ENCODE peak calls at places on chromosomes 3 and 15, in seven cellular contexts. One of them, this sample, is unnamed.

GRCh38 chr3:195855471-195856409 is 44.0 kb upstream of the MUC4 start:
- DNase-seq in upper lobe of right lung: no peak
- DNase-seq in stomach: no peak
- DNase-seq in Caco-2: no peak
- DNase-seq in neuronal stem cell: no peak
- DNase-seq in tibial artery: no peak
- DNase-seq in mesendoderm: no peak
- DNase-seq in this sample: peak; percentile 62

GRCh38 chr15:45648521-45649200 is 13.8 kb downstream of the SQOR start:
- DNase-seq in upper lobe of right lung: no peak
- DNase-seq in stomach: peak; percentile 67
- DNase-seq in Caco-2: peak; percentile 36
- DNase-seq in neuronal stem cell: no peak
- DNase-seq in tibial artery: no peak
- DNase-seq in mesendoderm: no peak
- DNase-seq in this sample: no peak

GRCh38 chr3:73086071-73086494 is 24.6 kb downstream of the EBLN2 start:
- DNase-seq in upper lobe of right lung: no peak
- DNase-seq in stomach: peak; percentile 48
- DNase-seq in Caco-2: peak; percentile 59
- DNase-seq in neuronal stem cell: peak; percentile 35
- DNase-seq in tibial artery: no peak
- DNase-seq in mesendoderm: peak; percentile 38
- DNase-seq in this sample: peak; percentile 66

GRCh38 chr15:90906181-90906849 is 3.2 kb downstream of the MAN2A2 start:
- DNase-seq in upper lobe of right lung: no peak
- DNase-seq in stomach: no peak
- DNase-seq in Caco-2: no peak
- DNase-seq in neuronal stem cell: no peak
- DNase-seq in tibial artery: no peak
- DNase-seq in mesendoderm: no peak
- DNase-seq in this sample: no peak

GRCh38 chr15:81023483-81024264 is 23.0 kb downstream of the TLNRD1 start:
- DNase-seq in upper lobe of right lung: peak; percentile 82
- DNase-seq in stomach: no peak
- DNase-seq in Caco-2: no peak
- DNase-seq in neuronal stem cell: no peak
- DNase-seq in tibial artery: peak; percentile 89
- DNase-seq in mesendoderm: peak; percentile 24
- DNase-seq in this sample: no peak

GRCh38 chr15:71294636-71295241 is 179.5 kb downstream of the THSD4 start:
- DNase-seq in upper lobe of right lung: no peak
- DNase-seq in stomach: no peak
- DNase-seq in Caco-2: no peak
- DNase-seq in neuronal stem cell: no peak
- DNase-seq in tibial artery: no peak
- DNase-seq in mesendoderm: no peak
- DNase-seq in this sample: no peak

GRCh38 chr3:136675150-136675858 is 76.9 kb downstream of the STAG1 start:
- DNase-seq in upper lobe of right lung: no peak
- DNase-seq in stomach: no peak
- DNase-seq in Caco-2: no peak
- DNase-seq in neuronal stem cell: no peak
- DNase-seq in tibial artery: no peak
- DNase-seq in mesendoderm: no peak
- DNase-seq in this sample: no peak

GRCh38 chr3:144687862-144688261 is 716.2 kb downstream of the DIPK2A start:
- DNase-seq in upper lobe of right lung: no peak
- DNase-seq in stomach: no peak
- DNase-seq in Caco-2: peak; percentile 26
- DNase-seq in neuronal stem cell: no peak
- DNase-seq in tibial artery: no peak
- DNase-seq in mesendoderm: peak; percentile 38
- DNase-seq in this sample: no peak

GRCh38 chr3:175340338-175341015 is 481.3 kb downstream of the NAALADL2 start:
- DNase-seq in upper lobe of right lung: no peak
- DNase-seq in stomach: no peak
- DNase-seq in Caco-2: no peak
- DNase-seq in neuronal stem cell: no peak
- DNase-seq in tibial artery: no peak
- DNase-seq in mesendoderm: peak; percentile 3
- DNase-seq in this sample: no peak

GRCh38 chr3:141412087-141412935 is 44.0 kb downstream of the ZBTB38 start:
- DNase-seq in upper lobe of right lung: no peak
- DNase-seq in stomach: peak; percentile 60
- DNase-seq in Caco-2: no peak
- DNase-seq in neuronal stem cell: no peak
- DNase-seq in tibial artery: peak; percentile 80
- DNase-seq in mesendoderm: peak; percentile 59
- DNase-seq in this sample: no peak

GRCh38 chr15:78691167-78691872 is 50.3 kb upstream of the CHRNB4 start:
- DNase-seq in upper lobe of right lung: no peak
- DNase-seq in stomach: peak; percentile 22
- DNase-seq in Caco-2: no peak
- DNase-seq in neuronal stem cell: no peak
- DNase-seq in tibial artery: no peak
- DNase-seq in mesendoderm: peak; percentile 16
- DNase-seq in this sample: no peak

GRCh38 chr3:146221276-146221675 is 29.6 kb downstream of the PLSCR4 start:
- DNase-seq in upper lobe of right lung: no peak
- DNase-seq in stomach: no peak
- DNase-seq in Caco-2: no peak
- DNase-seq in neuronal stem cell: no peak
- DNase-seq in tibial artery: no peak
- DNase-seq in mesendoderm: no peak
- DNase-seq in this sample: no peak

GRCh38 chr15:46166750-46167149 is 531.9 kb downstream of the SQOR start:
- DNase-seq in upper lobe of right lung: no peak
- DNase-seq in stomach: no peak
- DNase-seq in Caco-2: no peak
- DNase-seq in neuronal stem cell: no peak
- DNase-seq in tibial artery: no peak
- DNase-seq in mesendoderm: no peak
- DNase-seq in this sample: no peak

GRCh38 chr3:105040026-105040622 is 326.6 kb upstream of the ALCAM start:
- DNase-seq in upper lobe of right lung: no peak
- DNase-seq in stomach: no peak
- DNase-seq in Caco-2: no peak
- DNase-seq in neuronal stem cell: no peak
- DNase-seq in tibial artery: no peak
- DNase-seq in mesendoderm: peak; percentile 43
- DNase-seq in this sample: no peak

GRCh38 chr3:188507244-188507720 is 353.3 kb downstream of the LPP start:
- DNase-seq in upper lobe of right lung: peak; percentile 62
- DNase-seq in stomach: no peak
- DNase-seq in Caco-2: no peak
- DNase-seq in neuronal stem cell: no peak
- DNase-seq in tibial artery: no peak
- DNase-seq in mesendoderm: peak; percentile 23
- DNase-seq in this sample: peak; percentile 28

GRCh38 chr3:176359211-176359610 is 838.1 kb downstream of the TBL1XR1 start:
- DNase-seq in upper lobe of right lung: no peak
- DNase-seq in stomach: no peak
- DNase-seq in Caco-2: no peak
- DNase-seq in neuronal stem cell: no peak
- DNase-seq in tibial artery: no peak
- DNase-seq in mesendoderm: peak; percentile 19
- DNase-seq in this sample: peak; percentile 44

GRCh38 chr3:187922704-187923393 is 177.6 kb upstream of the BCL6 start:
- DNase-seq in upper lobe of right lung: no peak
- DNase-seq in stomach: no peak
- DNase-seq in Caco-2: no peak
- DNase-seq in neuronal stem cell: no peak
- DNase-seq in tibial artery: no peak
- DNase-seq in mesendoderm: no peak
- DNase-seq in this sample: no peak

GRCh38 chr3:9862391-9863235 is 17.4 kb downstream of the CIDEC start:
- DNase-seq in upper lobe of right lung: peak; percentile 80
- DNase-seq in stomach: peak; percentile 66
- DNase-seq in Caco-2: peak; percentile 41
- DNase-seq in neuronal stem cell: peak; percentile 40
- DNase-seq in tibial artery: peak; percentile 39
- DNase-seq in mesendoderm: peak; percentile 70
- DNase-seq in this sample: peak; percentile 96

GRCh38 chr15:50751394-50751793 is 14.1 kb downstream of the SPPL2A start:
- DNase-seq in upper lobe of right lung: no peak
- DNase-seq in stomach: no peak
- DNase-seq in Caco-2: no peak
- DNase-seq in neuronal stem cell: no peak
- DNase-seq in tibial artery: no peak
- DNase-seq in mesendoderm: no peak
- DNase-seq in this sample: no peak

GRCh38 chr3:9955067-9955502 is 2.9 kb upstream of the PRRT3 start:
- DNase-seq in upper lobe of right lung: no peak
- DNase-seq in stomach: peak; percentile 45
- DNase-seq in Caco-2: no peak
- DNase-seq in neuronal stem cell: no peak
- DNase-seq in tibial artery: no peak
- DNase-seq in mesendoderm: peak; percentile 46
- DNase-seq in this sample: peak; percentile 85

GRCh38 chr3:54262943-54263342 is 140.6 kb downstream of the CACNA2D3 start:
- DNase-seq in upper lobe of right lung: no peak
- DNase-seq in stomach: no peak
- DNase-seq in Caco-2: no peak
- DNase-seq in neuronal stem cell: no peak
- DNase-seq in tibial artery: no peak
- DNase-seq in mesendoderm: no peak
- DNase-seq in this sample: no peak

GRCh38 chr15:101614761-101615160 is 37.4 kb downstream of the TM2D3 start:
- DNase-seq in upper lobe of right lung: no peak
- DNase-seq in stomach: no peak
- DNase-seq in Caco-2: no peak
- DNase-seq in neuronal stem cell: no peak
- DNase-seq in tibial artery: no peak
- DNase-seq in mesendoderm: peak; percentile 3
- DNase-seq in this sample: no peak

GRCh38 chr3:40616420-40616819 is 91.7 kb downstream of the ZNF621 start:
- DNase-seq in upper lobe of right lung: no peak
- DNase-seq in stomach: no peak
- DNase-seq in Caco-2: no peak
- DNase-seq in neuronal stem cell: no peak
- DNase-seq in tibial artery: no peak
- DNase-seq in mesendoderm: peak; percentile 19
- DNase-seq in this sample: peak; percentile 25

GRCh38 chr3:29789686-29790085 is 508.8 kb downstream of the RBMS3 start:
- DNase-seq in upper lobe of right lung: no peak
- DNase-seq in stomach: no peak
- DNase-seq in Caco-2: no peak
- DNase-seq in neuronal stem cell: no peak
- DNase-seq in tibial artery: no peak
- DNase-seq in mesendoderm: no peak
- DNase-seq in this sample: no peak

GRCh38 chr3:38627956-38628355 is 21.5 kb downstream of the SCN5A start:
- DNase-seq in upper lobe of right lung: no peak
- DNase-seq in stomach: no peak
- DNase-seq in Caco-2: peak; percentile 36
- DNase-seq in neuronal stem cell: peak; percentile 41
- DNase-seq in tibial artery: no peak
- DNase-seq in mesendoderm: peak; percentile 76
- DNase-seq in this sample: peak; percentile 93

GRCh38 chr15:51484781-51485180 is 137.8 kb downstream of the DMXL2 start:
- DNase-seq in upper lobe of right lung: no peak
- DNase-seq in stomach: no peak
- DNase-seq in Caco-2: no peak
- DNase-seq in neuronal stem cell: no peak
- DNase-seq in tibial artery: no peak
- DNase-seq in mesendoderm: no peak
- DNase-seq in this sample: no peak

DNA sequence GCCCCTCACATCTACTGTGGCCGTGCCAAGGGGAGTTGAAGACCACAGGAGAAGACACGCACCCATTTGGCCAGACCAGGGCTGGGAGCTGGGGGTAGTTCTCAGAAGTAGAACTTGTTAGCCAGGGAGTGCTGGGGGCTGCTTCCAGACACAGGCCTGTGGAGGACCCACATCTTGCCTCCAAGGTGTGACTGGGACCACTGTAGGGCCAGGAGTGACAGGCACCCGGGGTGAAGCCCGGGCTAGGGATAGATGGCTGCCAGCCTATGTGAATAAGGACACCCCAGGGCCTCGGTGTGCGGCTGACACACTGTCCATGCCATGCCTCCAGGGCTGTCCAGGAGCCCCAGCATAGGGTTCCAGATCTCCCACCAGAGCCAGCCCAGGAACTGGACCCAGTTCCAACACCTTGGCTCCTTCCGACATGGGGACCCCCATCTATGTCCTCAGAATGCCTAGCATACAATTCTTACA is 1.8 kb downstream of the ANPEP start:
- DNase-seq in upper lobe of right lung: no peak
- DNase-seq in stomach: no peak
- DNase-seq in Caco-2: no peak
- DNase-seq in neuronal stem cell: no peak
- DNase-seq in tibial artery: no peak
- DNase-seq in mesendoderm: no peak
- DNase-seq in this sample: no peak
- H3K4me3 ChIP-seq in upper lobe of right lung: no peak overlapping the region
- H3K4me3 ChIP-seq in stomach: no peak overlapping the region
- H3K4me3 ChIP-seq in Caco-2: no peak overlapping the region
- H3K4me3 ChIP-seq in neuronal stem cell: no peak overlapping the region
- H3K4me3 ChIP-seq in tibial artery: no peak overlapping the region
- H3K4me3 ChIP-seq in mesendoderm: no peak overlapping the region
- H3K4me3 ChIP-seq in this sample: no peak overlapping the region

DNA sequence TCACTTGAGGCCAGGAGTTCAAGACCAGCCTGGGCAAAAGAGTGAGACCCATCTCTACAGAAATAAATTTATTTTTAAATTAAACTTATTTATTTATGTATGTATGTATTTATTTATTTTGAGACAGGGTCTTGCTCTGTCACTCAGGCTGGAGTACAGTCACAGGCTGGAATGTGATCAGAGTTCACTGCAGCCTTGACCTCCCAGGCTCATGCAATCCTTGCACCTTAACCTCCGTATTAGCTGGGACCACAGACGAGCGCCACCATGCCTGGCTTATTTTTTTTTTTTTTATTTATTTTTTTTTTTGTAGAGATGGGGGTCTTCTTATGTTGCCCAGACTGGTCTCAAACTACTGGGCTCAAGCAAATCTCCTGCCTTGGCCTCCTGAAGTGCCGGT is 135.2 kb upstream of the HES1 start:
- DNase-seq in upper lobe of right lung: no peak
- DNase-seq in stomach: no peak
- DNase-seq in Caco-2: no peak
- DNase-seq in neuronal stem cell: no peak
- DNase-seq in tibial artery: no peak
- DNase-seq in mesendoderm: no peak
- DNase-seq in this sample: no peak
- H3K36me3 ChIP-seq in upper lobe of right lung: no peaks in the 10 kb centered on the region
- H3K36me3 ChIP-seq in stomach: no peaks in the 10 kb centered on the region
- H3K36me3 ChIP-seq in Caco-2: no peaks in the 10 kb centered on the region
- H3K36me3 ChIP-seq in neuronal stem cell: no peaks in the 10 kb centered on the region
- H3K36me3 ChIP-seq in tibial artery: no peaks in the 10 kb centered on the region
- H3K36me3 ChIP-seq in mesendoderm: no peaks in the 10 kb centered on the region
- H3K36me3 ChIP-seq in this sample: no peaks in the 10 kb centered on the region

GRCh38 chr15:65377976-65378366 is at the start of gene IGDCC3:
- DNase-seq in upper lobe of right lung: no peak
- DNase-seq in stomach: no peak
- DNase-seq in Caco-2: peak; percentile 88
- DNase-seq in neuronal stem cell: peak; percentile 82
- DNase-seq in tibial artery: no peak
- DNase-seq in mesendoderm: peak; percentile 85
- DNase-seq in this sample: peak; percentile 99
- H3K27me3 ChIP-seq in upper lobe of right lung: peaks cover 60% of the 10 kb centered on the region
- H3K27me3 ChIP-seq in stomach: peaks cover 89% of the 10 kb centered on the region
- H3K27me3 ChIP-seq in Caco-2: no peaks in the 10 kb centered on the region
- H3K27me3 ChIP-seq in neuronal stem cell: no peaks in the 10 kb centered on the region
- H3K27me3 ChIP-seq in tibial artery: no peaks in the 10 kb centered on the region
- H3K27me3 ChIP-seq in mesendoderm: no peaks in the 10 kb centered on the region
- H3K27me3 ChIP-seq in this sample: peaks cover 18% of the 10 kb centered on the region

GRCh38 chr3:108527109-108527508 is 16.7 kb upstream of the MYH15 start:
- DNase-seq in upper lobe of right lung: no peak
- DNase-seq in stomach: no peak
- DNase-seq in Caco-2: no peak
- DNase-seq in neuronal stem cell: peak; percentile 65
- DNase-seq in tibial artery: no peak
- DNase-seq in mesendoderm: peak; percentile 19
- DNase-seq in this sample: no peak
- H3K4me3 ChIP-seq in upper lobe of right lung: no peak overlapping the region
- H3K4me3 ChIP-seq in stomach: no peak overlapping the region
- H3K4me3 ChIP-seq in Caco-2: no peak overlapping the region
- H3K4me3 ChIP-seq in neuronal stem cell: no peak overlapping the region
- H3K4me3 ChIP-seq in tibial artery: no peak overlapping the region
- H3K4me3 ChIP-seq in mesendoderm: no peak overlapping the region
- H3K4me3 ChIP-seq in this sample: no peak overlapping the region